ENCODE peak calls at places on chromosomes 16 and 17, in nine cellular contexts. L is NCI-H146; K is heart left ventricle; O is NCI-H1436; Z is AG20443; W is stimulated activated CD4-positive, alpha-beta T cell treated with anti-CD3 and anti-CD28 coated beads, Interleukin-2, amount 100 ng/mL, for 48 hours; P is activated naive CD4-positive, alpha-beta T cell treated with anti-CD3 and anti-CD28 coated beads, Interleukin-2, amount 10 ng/mL, durations not matched to agents 7 days and 5 days; C is cardiac septum; M is activated CD8-positive, alpha-beta memory T cell treated with anti-CD3 and anti-CD28 coated beads for 1 hour. D is an unnamed sample.

GRCh38 chr17:56926704-56927103 is 12.9 kb upstream of the TRIM25 start:
- DNase-seq in L (no peak), K (no peak), O (no peak), Z (no peak), W (no peak), P (no peak), C (no peak), M (no peak), D (no peak)

GRCh38 chr16:47072158-47072557 is 71.6 kb downstream of the NETO2 start:
- DNase-seq in L (no peak), K (no peak), O (no peak), Z (no peak), W (no peak), P (no peak), C (no peak), M (no peak), D (no peak)

GRCh38 chr16:2785101-2785991 is 2.0 kb downstream of the PRSS33 start:
- DNase-seq in L (peak), K (peak), O (no peak), Z (no peak), W (no peak), P (peak), C (peak), M (no peak), D (no peak)

GRCh38 chr17:8253801-8254200 is 4.7 kb downstream of the PFAS start:
- DNase-seq in L (peak), K (peak), O (no peak), Z (no peak), W (no peak), P (no peak), C (no peak), M (no peak), D (peak)

GRCh38 chr16:87383522-87384161 is at the start of gene FBXO31:
- DNase-seq in L (peak), K (peak), O (peak), Z (peak), W (peak), P (peak), C (peak), M (peak), D (peak)

GRCh38 chr17:17724307-17724921 is 43.2 kb downstream of the RAI1 start:
- DNase-seq in L (peak), K (no peak), O (peak), Z (peak), W (no peak), P (peak), C (no peak), M (no peak), D (no peak)

GRCh38 chr17:73797594-73798110 is 153.4 kb upstream of the SDK2 start:
- DNase-seq in L (no peak), K (no peak), O (no peak), Z (no peak), W (no peak), P (no peak), C (peak), M (no peak), D (no peak)

GRCh38 chr16:28974007-28974436 is 556 bp upstream of the SPNS1 start:
- DNase-seq in L (peak), K (peak), O (peak), Z (peak), W (peak), P (peak), C (no peak), M (no peak), D (peak)

GRCh38 chr16:56600398-56600999 is 7.9 kb upstream of the MT2A start:
- DNase-seq in L (peak), K (no peak), O (peak), Z (peak), W (no peak), P (peak), C (no peak), M (no peak), D (peak)

GRCh38 chr17:36609498-36609862 is 8.1 kb downstream of the MRM1 start:
- DNase-seq in L (no peak), K (no peak), O (no peak), Z (no peak), W (no peak), P (no peak), C (no peak), M (no peak), D (no peak)

GRCh38 chr17:40538019-40538935 is 27.0 kb downstream of the CCR7 start:
- DNase-seq in L (no peak), K (peak), O (no peak), Z (no peak), W (no peak), P (peak), C (peak), M (no peak), D (no peak)

GRCh38 chr17:64615025-64615677 is 47.0 kb downstream of the SMURF2 start:
- DNase-seq in L (no peak), K (no peak), O (no peak), Z (peak), W (no peak), P (no peak), C (no peak), M (no peak), D (no peak)

GRCh38 chr16:17446661-17447060 is 24.1 kb downstream of the XYLT1 start:
- DNase-seq in L (no peak), K (peak), O (no peak), Z (no peak), W (no peak), P (no peak), C (no peak), M (no peak), D (no peak)

GRCh38 chr17:66355510-66355909 is 53.1 kb downstream of the PRKCA start:
- DNase-seq in L (no peak), K (no peak), O (no peak), Z (no peak), W (no peak), P (no peak), C (no peak), M (no peak), D (no peak)

GRCh38 chr17:17712268-17712924 is 31.1 kb downstream of the RAI1 start:
- DNase-seq in L (no peak), K (no peak), O (no peak), Z (peak), W (no peak), P (no peak), C (no peak), M (no peak), D (no peak)

GRCh38 chr17:18181358-18181757 is 2.3 kb upstream of the ALKBH5 start:
- DNase-seq in L (no peak), K (no peak), O (no peak), Z (no peak), W (peak), P (no peak), C (no peak), M (no peak), D (no peak)

GRCh38 chr16:66335704-66336329 is 30.7 kb upstream of the CDH5 start:
- DNase-seq in L (peak), K (peak), O (peak), Z (no peak), W (no peak), P (no peak), C (no peak), M (no peak), D (peak)

GRCh38 chr17:81365601-81366585 is 29.4 kb upstream of the BAHCC1 start:
- DNase-seq in L (peak), K (no peak), O (no peak), Z (no peak), W (no peak), P (peak), C (no peak), M (no peak), D (no peak)

GRCh38 chr16:61836804-61837398 is 199.3 kb downstream of the CDH8 start:
- DNase-seq in L (no peak), K (no peak), O (no peak), Z (peak), W (no peak), P (no peak), C (no peak), M (no peak), D (peak)

GRCh38 chr16:86763819-86764218 is 185.5 kb downstream of the FOXL1 start:
- DNase-seq in L (no peak), K (no peak), O (no peak), Z (no peak), W (no peak), P (no peak), C (peak), M (no peak), D (no peak)

GRCh38 chr17:4648741-4649140 is 7.3 kb upstream of the ALOX15 start:
- DNase-seq in L (peak), K (no peak), O (no peak), Z (no peak), W (no peak), P (no peak), C (no peak), M (no peak), D (peak)

GRCh38 chr16:84854759-84855158 is 35.0 kb downstream of the CRISPLD2 start:
- DNase-seq in L (no peak), K (no peak), O (no peak), Z (no peak), W (no peak), P (no peak), C (no peak), M (no peak), D (no peak)

GRCh38 chr17:81556863-81557262 is 4.7 kb upstream of the FAAP100 start:
- DNase-seq in L (peak), K (no peak), O (no peak), Z (no peak), W (no peak), P (no peak), C (no peak), M (no peak), D (no peak)

GRCh38 chr16:80300876-80301275 is 239.9 kb upstream of the DYNLRB2 start:
- DNase-seq in L (no peak), K (no peak), O (no peak), Z (peak), W (no peak), P (no peak), C (no peak), M (no peak), D (no peak)

GRCh38 chr16:27698266-27698665 is 148.3 kb downstream of the KATNIP start:
- DNase-seq in L (peak), K (no peak), O (no peak), Z (no peak), W (no peak), P (no peak), C (peak), M (no peak), D (no peak)

GRCh38 chr16:89482824-89483220 is 7.5 kb downstream of the ANKRD11 start:
- DNase-seq in L (no peak), K (no peak), O (no peak), Z (no peak), W (no peak), P (no peak), C (no peak), M (no peak), D (no peak)